ENCODE peak calls at places on chromosomes 1 and 21, in seven cellular contexts. One of them, this sample, is unnamed.

GRCh38 chr1:9653195-9653782 is 1.8 kb downstream of the PIK3CD start:
- DNase-seq in heart left ventricle: no peak
- DNase-seq in transverse colon: no peak
- DNase-seq in adrenal gland: no peak
- DNase-seq in spleen: no peak
- DNase-seq in body of pancreas: no peak
- DNase-seq in thyroid gland: no peak
- DNase-seq in this sample: no peak

GRCh38 chr1:86155807-86156561 is 588 bp downstream of the COL24A1 start:
- DNase-seq in heart left ventricle: peak; percentile 33
- DNase-seq in transverse colon: peak; percentile 18
- DNase-seq in adrenal gland: peak; percentile 17
- DNase-seq in spleen: peak; percentile 75
- DNase-seq in body of pancreas: peak; percentile 2
- DNase-seq in thyroid gland: peak; percentile 36
- DNase-seq in this sample: peak; percentile 85

GRCh38 chr21:43879348-43880110 is 14.5 kb downstream of the AGPAT3 start:
- DNase-seq in heart left ventricle: peak; percentile 8
- DNase-seq in transverse colon: no peak
- DNase-seq in adrenal gland: no peak
- DNase-seq in spleen: peak; percentile 56
- DNase-seq in body of pancreas: no peak
- DNase-seq in thyroid gland: no peak
- DNase-seq in this sample: no peak

GRCh38 chr1:105909811-105910210 is 1146.7 kb upstream of the PRMT6 start:
- DNase-seq in heart left ventricle: no peak
- DNase-seq in transverse colon: no peak
- DNase-seq in adrenal gland: no peak
- DNase-seq in spleen: no peak
- DNase-seq in body of pancreas: no peak
- DNase-seq in thyroid gland: no peak
- DNase-seq in this sample: no peak

GRCh38 chr1:235908742-235909520 is 42.2 kb upstream of the LYST start:
- DNase-seq in heart left ventricle: no peak
- DNase-seq in transverse colon: no peak
- DNase-seq in adrenal gland: no peak
- DNase-seq in spleen: no peak
- DNase-seq in body of pancreas: no peak
- DNase-seq in thyroid gland: peak; percentile 69
- DNase-seq in this sample: no peak

GRCh38 chr1:37437058-37437457 is 37.3 kb upstream of the ZC3H12A start:
- DNase-seq in heart left ventricle: no peak
- DNase-seq in transverse colon: no peak
- DNase-seq in adrenal gland: no peak
- DNase-seq in spleen: no peak
- DNase-seq in body of pancreas: no peak
- DNase-seq in thyroid gland: no peak
- DNase-seq in this sample: no peak

GRCh38 chr21:34807881-34808568 is 139.2 kb downstream of the CLIC6 start:
- DNase-seq in heart left ventricle: no peak
- DNase-seq in transverse colon: no peak
- DNase-seq in adrenal gland: peak; percentile 80
- DNase-seq in spleen: peak; percentile 83
- DNase-seq in body of pancreas: peak; percentile 38
- DNase-seq in thyroid gland: no peak
- DNase-seq in this sample: peak; percentile 85

GRCh38 chr1:203627819-203628184 is 1.2 kb downstream of the ATP2B4 start:
- DNase-seq in heart left ventricle: peak; percentile 62
- DNase-seq in transverse colon: peak; percentile 47
- DNase-seq in adrenal gland: peak; percentile 56
- DNase-seq in spleen: no peak
- DNase-seq in body of pancreas: peak; percentile 24
- DNase-seq in thyroid gland: peak; percentile 59
- DNase-seq in this sample: peak; percentile 79

GRCh38 chr1:223352944-223353343 is 11.0 kb downstream of the SUSD4 start:
- DNase-seq in heart left ventricle: no peak
- DNase-seq in transverse colon: no peak
- DNase-seq in adrenal gland: no peak
- DNase-seq in spleen: no peak
- DNase-seq in body of pancreas: no peak
- DNase-seq in thyroid gland: peak; percentile 16
- DNase-seq in this sample: no peak

GRCh38 chr1:200535605-200536004 is 84.9 kb downstream of the KIF14 start:
- DNase-seq in heart left ventricle: no peak
- DNase-seq in transverse colon: peak; percentile 36
- DNase-seq in adrenal gland: no peak
- DNase-seq in spleen: no peak
- DNase-seq in body of pancreas: peak; percentile 64
- DNase-seq in thyroid gland: no peak
- DNase-seq in this sample: no peak

GRCh38 chr1:46991083-46991923 is 32.2 kb upstream of the CYP4X1 start:
- DNase-seq in heart left ventricle: no peak
- DNase-seq in transverse colon: no peak
- DNase-seq in adrenal gland: no peak
- DNase-seq in spleen: no peak
- DNase-seq in body of pancreas: no peak
- DNase-seq in thyroid gland: no peak
- DNase-seq in this sample: no peak

GRCh38 chr21:34091032-34091431 is 17.7 kb downstream of the MRPS6 start:
- DNase-seq in heart left ventricle: no peak
- DNase-seq in transverse colon: no peak
- DNase-seq in adrenal gland: no peak
- DNase-seq in spleen: no peak
- DNase-seq in body of pancreas: no peak
- DNase-seq in thyroid gland: no peak
- DNase-seq in this sample: no peak

GRCh38 chr1:109396513-109396839 is 1.2 kb downstream of the SORT1 start:
- DNase-seq in heart left ventricle: no peak
- DNase-seq in transverse colon: no peak
- DNase-seq in adrenal gland: no peak
- DNase-seq in spleen: no peak
- DNase-seq in body of pancreas: no peak
- DNase-seq in thyroid gland: peak; percentile 23
- DNase-seq in this sample: no peak

GRCh38 chr1:22137006-22137720 is 5.7 kb downstream of the WNT4 start:
- DNase-seq in heart left ventricle: no peak
- DNase-seq in transverse colon: no peak
- DNase-seq in adrenal gland: no peak
- DNase-seq in spleen: no peak
- DNase-seq in body of pancreas: no peak
- DNase-seq in thyroid gland: no peak
- DNase-seq in this sample: no peak

GRCh38 chr1:177487481-177487880 is 316.7 kb downstream of the BRINP2 start:
- DNase-seq in heart left ventricle: no peak
- DNase-seq in transverse colon: no peak
- DNase-seq in adrenal gland: no peak
- DNase-seq in spleen: no peak
- DNase-seq in body of pancreas: no peak
- DNase-seq in thyroid gland: no peak
- DNase-seq in this sample: no peak

GRCh38 chr1:28370220-28371010 is 875 bp downstream of the PHACTR4 start:
- DNase-seq in heart left ventricle: no peak
- DNase-seq in transverse colon: peak; percentile 34
- DNase-seq in adrenal gland: peak; percentile 39
- DNase-seq in spleen: peak; percentile 36
- DNase-seq in body of pancreas: peak; percentile 19
- DNase-seq in thyroid gland: peak; percentile 12
- DNase-seq in this sample: peak; percentile 24

GRCh38 chr1:28365864-28366263 is 3.7 kb upstream of the PHACTR4 start:
- DNase-seq in heart left ventricle: no peak
- DNase-seq in transverse colon: peak; percentile 49
- DNase-seq in adrenal gland: no peak
- DNase-seq in spleen: no peak
- DNase-seq in body of pancreas: peak; percentile 82
- DNase-seq in thyroid gland: no peak
- DNase-seq in this sample: peak; percentile 2

GRCh38 chr1:28369225-28369517 is 369 bp upstream of the PHACTR4 start:
- DNase-seq in heart left ventricle: no peak
- DNase-seq in transverse colon: no peak
- DNase-seq in adrenal gland: no peak
- DNase-seq in spleen: no peak
- DNase-seq in body of pancreas: no peak
- DNase-seq in thyroid gland: no peak
- DNase-seq in this sample: no peak

GRCh38 chr1:28371011-28371378 is 1.5 kb downstream of the PHACTR4 start:
- DNase-seq in heart left ventricle: no peak
- DNase-seq in transverse colon: no peak
- DNase-seq in adrenal gland: no peak
- DNase-seq in spleen: peak; percentile 6
- DNase-seq in body of pancreas: no peak
- DNase-seq in thyroid gland: no peak
- DNase-seq in this sample: no peak

DNA sequence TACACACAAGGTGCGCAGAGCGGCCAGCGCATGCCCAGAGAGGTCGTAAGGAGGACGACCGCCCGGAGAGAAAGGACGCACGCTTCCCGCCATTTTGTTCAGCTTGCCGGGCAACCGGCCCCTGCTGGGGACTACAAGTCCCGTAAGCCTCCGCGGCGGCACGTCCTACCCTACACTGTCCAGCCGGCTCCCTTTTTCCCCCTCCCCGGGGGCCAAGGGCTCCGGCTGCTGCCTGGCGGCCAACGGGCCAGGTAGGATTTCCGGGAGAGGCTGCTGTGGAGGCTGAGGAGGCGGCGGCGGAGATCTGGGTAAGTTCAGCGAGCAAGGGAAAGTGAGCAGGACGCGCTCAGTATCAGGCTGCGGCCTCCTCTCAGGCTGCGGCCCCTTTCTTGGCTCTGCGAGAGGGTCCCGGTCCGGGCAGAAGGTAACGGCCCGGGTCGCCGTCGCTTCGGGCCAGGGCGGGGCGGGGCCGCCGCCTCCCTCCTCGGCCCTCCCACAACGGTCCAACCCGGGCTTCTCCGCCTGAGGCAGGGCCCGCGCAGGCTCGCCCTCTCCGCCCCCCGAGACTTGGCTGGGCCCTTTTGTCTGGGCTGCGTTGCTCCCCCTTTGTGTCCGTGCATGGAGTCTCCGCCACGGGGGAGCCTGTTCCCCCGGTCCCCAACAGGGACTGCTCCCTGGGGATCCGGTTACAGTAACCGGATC is at the start of gene PHACTR4:
- DNase-seq in heart left ventricle: peak; percentile 96
- DNase-seq in transverse colon: peak; percentile 94
- DNase-seq in adrenal gland: peak; percentile 94
- DNase-seq in spleen: peak; percentile 96
- DNase-seq in body of pancreas: peak; percentile 96
- DNase-seq in thyroid gland: peak; percentile 94
- DNase-seq in this sample: peak; percentile 96
- TF ChIP-seq POLR2A in heart left ventricle: peak; percentile 89
- TF ChIP-seq POLR2A in transverse colon: peak; percentile 88
- TF ChIP-seq POLR2A in adrenal gland: peak; percentile 75
- TF ChIP-seq POLR2A in spleen: peak; percentile 38
- TF ChIP-seq POLR2A in body of pancreas: peak; percentile 96
- TF ChIP-seq POLR2A in thyroid gland: no peak
- TF ChIP-seq POLR2A in this sample: peak; percentile 85

DNA sequence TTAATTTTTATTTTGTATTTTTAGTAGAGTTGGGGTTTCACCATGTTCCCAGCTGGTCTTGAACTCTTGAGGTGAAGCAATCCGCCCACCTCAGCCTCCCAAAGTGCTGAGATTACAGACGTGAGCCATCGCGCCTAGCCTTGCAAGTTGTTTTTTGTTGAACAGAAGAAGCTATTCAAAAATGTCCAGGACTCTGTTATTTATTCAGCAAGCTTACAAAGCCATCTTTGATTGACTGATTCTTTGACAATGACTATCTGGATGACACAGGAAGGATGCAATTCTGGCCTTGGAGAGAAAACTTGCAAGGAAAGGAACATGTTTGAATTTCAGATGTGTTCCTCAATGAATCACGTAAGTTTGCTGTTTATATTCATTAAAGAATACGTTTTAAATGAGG is 63.5 kb downstream of the MAP3K7CL start:
- DNase-seq in heart left ventricle: no peak
- DNase-seq in transverse colon: no peak
- DNase-seq in adrenal gland: no peak
- DNase-seq in spleen: no peak
- DNase-seq in body of pancreas: no peak
- DNase-seq in thyroid gland: no peak
- DNase-seq in this sample: no peak
- H3K27ac ChIP-seq in heart left ventricle: peak overlapping the region; percentile 56
- H3K27ac ChIP-seq in transverse colon: no peak overlapping the region
- H3K27ac ChIP-seq in adrenal gland: no peak overlapping the region
- H3K27ac ChIP-seq in spleen: peak overlapping the region; percentile 88
- H3K27ac ChIP-seq in body of pancreas: no peak overlapping the region
- H3K27ac ChIP-seq in thyroid gland: no peak overlapping the region
- H3K27ac ChIP-seq in this sample: no peak overlapping the region

DNA sequence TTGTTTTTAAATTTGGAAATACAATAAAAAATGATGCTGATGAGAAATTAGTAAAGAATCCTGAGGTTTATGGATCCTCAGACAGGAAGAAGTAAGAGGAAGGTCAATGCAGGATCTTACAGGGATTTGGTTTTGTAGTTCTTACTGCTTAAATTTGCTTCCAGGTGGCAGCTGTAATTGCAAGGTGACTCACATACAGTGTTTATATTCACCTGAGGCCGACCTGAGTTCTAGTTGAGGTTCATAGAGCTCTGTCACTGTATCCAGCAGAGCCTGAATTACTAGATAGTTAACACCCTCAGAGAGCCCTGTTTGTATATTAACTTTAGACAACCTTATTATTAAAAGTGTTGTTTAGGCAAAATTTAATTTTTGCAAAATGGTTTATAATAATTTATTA is 1.4 kb upstream of the WDR26 start:
- DNase-seq in heart left ventricle: no peak
- DNase-seq in transverse colon: no peak
- DNase-seq in adrenal gland: no peak
- DNase-seq in spleen: no peak
- DNase-seq in body of pancreas: no peak
- DNase-seq in thyroid gland: no peak
- DNase-seq in this sample: no peak
- H3K4me1 ChIP-seq in heart left ventricle: peaks cover 10% of the 10 kb centered on the region
- H3K4me1 ChIP-seq in transverse colon: peaks cover 32% of the 10 kb centered on the region
- H3K4me1 ChIP-seq in adrenal gland: peaks cover 24% of the 10 kb centered on the region
- H3K4me1 ChIP-seq in spleen: peaks cover 49% of the 10 kb centered on the region
- H3K4me1 ChIP-seq in body of pancreas: peaks cover 39% of the 10 kb centered on the region
- H3K4me1 ChIP-seq in thyroid gland: peaks cover 26% of the 10 kb centered on the region
- H3K4me1 ChIP-seq in this sample: peaks cover 20% of the 10 kb centered on the region

DNA sequence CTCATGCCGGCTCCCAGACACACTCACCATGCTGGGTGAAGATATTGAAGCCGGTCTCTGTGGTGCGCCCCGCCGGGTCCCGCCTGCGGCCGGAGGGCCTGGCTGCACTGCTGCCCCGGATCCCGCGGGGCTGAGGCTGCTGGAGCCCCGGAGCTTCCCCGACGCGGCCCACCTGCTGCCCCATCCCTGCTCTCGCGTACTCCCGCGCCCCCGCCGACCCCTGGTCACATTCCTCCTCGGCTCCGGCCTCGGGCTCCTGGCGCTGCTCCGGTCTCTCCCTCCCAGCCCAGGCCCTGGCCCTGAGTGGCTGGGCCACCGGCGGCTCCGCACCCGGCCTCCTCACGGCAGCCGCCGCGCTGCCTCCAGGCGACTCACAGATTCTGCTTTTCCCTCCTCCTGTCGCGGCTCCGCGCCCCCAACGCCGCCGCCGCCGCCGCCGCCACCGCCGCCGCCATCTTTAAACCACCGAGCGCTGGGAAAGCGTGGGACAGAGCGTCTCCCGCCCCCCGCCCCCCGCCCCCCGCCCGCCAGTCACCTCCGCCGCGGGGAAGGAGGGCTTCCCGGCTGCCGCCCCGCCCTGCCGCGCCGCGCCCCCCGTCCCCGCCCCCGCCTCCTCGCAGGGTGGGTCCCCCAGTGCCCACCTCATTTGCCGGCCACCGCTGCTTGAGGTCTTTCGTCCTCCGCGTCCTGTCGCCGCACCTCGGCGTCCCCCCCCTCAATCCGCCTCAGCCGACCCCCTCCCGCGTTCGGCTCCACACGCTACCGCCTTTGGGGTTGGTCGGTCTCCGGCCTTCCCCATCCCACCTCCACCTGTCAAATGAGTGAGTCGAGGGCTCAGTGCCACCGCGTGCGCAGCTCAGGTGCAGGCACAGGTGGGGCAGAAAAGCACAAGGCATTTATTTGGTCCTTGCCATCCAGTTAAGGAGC is at the start of gene ABL2:
- DNase-seq in heart left ventricle: peak; percentile 50
- DNase-seq in transverse colon: peak; percentile 47
- DNase-seq in adrenal gland: peak; percentile 37
- DNase-seq in spleen: peak; percentile 88
- DNase-seq in body of pancreas: peak; percentile 74
- DNase-seq in thyroid gland: peak; percentile 64
- DNase-seq in this sample: peak; percentile 69
- TF ChIP-seq POLR2A in heart left ventricle: no peak
- TF ChIP-seq POLR2A in transverse colon: no peak
- TF ChIP-seq POLR2A in adrenal gland: peak; percentile 10
- TF ChIP-seq POLR2A in spleen: no peak
- TF ChIP-seq POLR2A in body of pancreas: peak; percentile 46
- TF ChIP-seq POLR2A in thyroid gland: no peak
- TF ChIP-seq POLR2A in this sample: no peak

This sample was measured in sigmoid colon.